ENCODE peak calls at places on chromosomes 4 and X, in seven cellular contexts. S, L, J, K, X, G and E are unnamed samples.

GRCh38 chr4:48360285-48360965 is 19.1 kb downstream of the SLAIN2 start:
- DNase-seq in K (peak; percentile 56), S (peak; percentile 90), X (no peak), G (no peak), J (peak; percentile 87), L (no peak), E (peak; percentile 85)

GRCh38 chr4:13159041-13159620 is 325.0 kb downstream of the RAB28 start:
- DNase-seq in L (no peak), X (no peak), K (no peak), G (no peak), S (no peak), J (no peak), E (no peak)

GRCh38 chrX:103396186-103396585 is 19.8 kb downstream of the BEX3 start:
- DNase-seq in L (no peak), S (no peak), G (no peak), K (peak; percentile 17), X (no peak), J (peak; percentile 52), E (peak; percentile 36)

GRCh38 chr4:3062466-3062865 is 11.9 kb downstream of the HTT-AS start:
- DNase-seq in G (no peak), J (peak; percentile 90), K (peak; percentile 54), X (no peak), S (no peak), L (no peak), E (peak; percentile 85)

GRCh38 chr4:38641796-38642195 is 22.2 kb upstream of the KLF3 start:
- DNase-seq in J (no peak), K (no peak), S (peak; percentile 65), X (no peak), L (no peak), G (no peak), E (no peak)

GRCh38 chrX:154362085-154362742 is 12.2 kb downstream of the FLNA start:
- DNase-seq in L (no peak), J (no peak), G (no peak), X (no peak), S (no peak), K (no peak), E (no peak)

GRCh38 chr4:177163532-177163931 is 146.1 kb upstream of the NEIL3 start:
- DNase-seq in L (no peak), X (no peak), K (no peak), J (no peak), G (no peak), S (no peak), E (no peak)

GRCh38 chr4:53361451-53361850 is 4.4 kb downstream of the SCFD2 start:
- DNase-seq in J (peak; percentile 41), L (no peak), K (no peak), S (no peak), G (no peak), X (no peak), E (peak; percentile 40)

GRCh38 chr4:101792056-101792575 is 1.6 kb downstream of the BANK1 start:
- DNase-seq in L (no peak), X (no peak), J (peak; percentile 3), K (no peak), S (no peak), G (no peak), E (no peak)

GRCh38 chr4:140343303-140343702 is 30.1 kb upstream of the SCOC start:
- DNase-seq in S (peak; percentile 61), J (peak; percentile 25), K (no peak), X (peak; percentile 18), G (peak; percentile 93), L (no peak), E (no peak)

GRCh38 chrX:15820106-15821073 is 30.1 kb downstream of the ZRSR2 start:
- DNase-seq in G (no peak), X (no peak), J (no peak), K (no peak), S (no peak), L (no peak), E (no peak)

GRCh38 chrX:12929701-12930100 is 23.3 kb downstream of the TLR8 start:
- DNase-seq in L (no peak), S (peak; percentile 65), X (no peak), K (no peak), J (no peak), G (no peak), E (no peak)

GRCh38 chr4:80912350-80912749 is 118.2 kb upstream of the BMP3 start:
- DNase-seq in L (no peak), K (no peak), G (no peak), S (no peak), X (no peak), J (no peak), E (no peak)

GRCh38 chr4:80192937-80193336 is 4.4 kb upstream of the PRDM8 start:
- DNase-seq in L (no peak), G (no peak), K (peak; percentile 60), S (peak; percentile 40), J (no peak), X (no peak), E (no peak)

GRCh38 chrX:123859409-123859827 is 435 bp upstream of the XIAP start:
- DNase-seq in K (no peak), X (no peak), G (no peak), S (peak; percentile 56), L (no peak), J (no peak), E (no peak)

GRCh38 chr4:138977525-138977924 is 38.1 kb upstream of the NOCT start:
- DNase-seq in J (no peak), S (no peak), K (no peak), L (peak; percentile 38), X (no peak), G (no peak), E (no peak)

GRCh38 chrX:42776195-42776594 is 1.8 kb downstream of the PPP1R2C start:
- DNase-seq in K (no peak), X (no peak), L (no peak), S (no peak), J (peak; percentile 58), G (no peak), E (peak; percentile 8)

GRCh38 chr4:100430441-100430840 is 87.4 kb downstream of the EMCN start:
- DNase-seq in S (no peak), J (no peak), K (no peak), L (no peak), G (no peak), X (no peak), E (no peak)

GRCh38 chr4:147981305-147981704 is 249.4 kb downstream of the ARHGAP10 start:
- DNase-seq in G (no peak), J (peak; percentile 44), L (no peak), S (peak; percentile 10), X (no peak), K (peak; percentile 53), E (no peak)

GRCh38 chr4:19382993-19383392 is 868.7 kb upstream of the SLIT2 start:
- DNase-seq in S (peak; percentile 49), K (no peak), G (no peak), J (peak; percentile 74), X (no peak), L (no peak), E (no peak)

GRCh38 chrX:51395807-51396728 is 63.4 kb downstream of the NUDT10 start:
- DNase-seq in L (peak; percentile 47), G (peak; percentile 40), J (peak; percentile 4), S (no peak), K (no peak), X (no peak), E (no peak)

GRCh38 chr4:186657766-186658165 is 65.9 kb downstream of the FAT1 start:
- DNase-seq in J (peak; percentile 16), X (no peak), K (no peak), L (no peak), S (peak; percentile 49), G (no peak), E (peak; percentile 47)

GRCh38 chr4:153393397-153393796 is 48.9 kb downstream of the MND1 start:
- DNase-seq in K (no peak), J (peak; percentile 68), G (peak; percentile 13), S (peak; percentile 65), X (no peak), L (no peak), E (peak; percentile 64)

DNA sequence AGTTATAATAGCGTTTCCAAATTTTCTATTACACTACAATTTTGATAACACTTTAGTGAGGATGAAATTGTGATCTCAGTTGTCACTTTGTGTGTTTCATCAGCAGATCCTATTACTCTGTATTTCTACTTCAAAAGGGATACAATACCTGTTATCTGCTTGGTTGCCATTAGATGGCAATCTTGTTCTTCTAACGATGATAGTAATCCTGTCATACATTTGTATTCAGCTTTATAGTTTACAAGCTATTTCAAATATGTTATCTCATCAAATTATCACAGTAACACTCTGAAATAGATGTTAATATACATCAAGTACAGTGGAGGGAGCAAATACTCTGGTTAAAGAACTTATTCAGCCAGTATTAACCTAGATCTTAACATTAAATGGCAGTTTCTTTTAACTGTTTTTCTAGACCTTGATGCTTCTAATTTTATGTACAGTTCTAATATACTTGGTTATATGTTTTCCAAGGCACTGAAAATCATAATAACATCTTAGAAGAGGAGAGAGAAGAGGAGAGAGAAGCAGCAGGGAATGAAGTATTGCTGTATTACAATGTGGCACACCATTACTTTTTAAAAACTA is 292.0 kb downstream of the CCSER1 start:
- DNase-seq in L (no peak), X (no peak), K (no peak), G (no peak), S (peak; percentile 64), J (peak; percentile 65), E (no peak)
- TF ChIP-seq CTCF in L (peak; percentile 85), X (peak; percentile 69), K (peak; percentile 36), G (no peak), S (peak; percentile 45), J (peak; percentile 62), E (peak; percentile 23)

GRCh38 chr4:33722800-33723511 is 2521.4 kb downstream of the ARAP2 start:
- DNase-seq in L (no peak), K (no peak), G (no peak), X (no peak), S (no peak), J (peak; percentile 54), E (no peak)
- TF ChIP-seq CTCF in L (no peak), K (peak; percentile 14), G (no peak), X (no peak), S (no peak), J (peak; percentile 16), E (no peak)

GRCh38 chrX:10797493-10797892 is 177.1 kb upstream of the MID1 start:
- DNase-seq in X (no peak), K (peak; percentile 2), G (no peak), S (peak; percentile 86), L (no peak), J (peak; percentile 42), E (peak; percentile 1)
- TF ChIP-seq CTCF in X (no peak), K (no peak), G (no peak), S (no peak), L (no peak), J (no peak), E (no peak)

DNA sequence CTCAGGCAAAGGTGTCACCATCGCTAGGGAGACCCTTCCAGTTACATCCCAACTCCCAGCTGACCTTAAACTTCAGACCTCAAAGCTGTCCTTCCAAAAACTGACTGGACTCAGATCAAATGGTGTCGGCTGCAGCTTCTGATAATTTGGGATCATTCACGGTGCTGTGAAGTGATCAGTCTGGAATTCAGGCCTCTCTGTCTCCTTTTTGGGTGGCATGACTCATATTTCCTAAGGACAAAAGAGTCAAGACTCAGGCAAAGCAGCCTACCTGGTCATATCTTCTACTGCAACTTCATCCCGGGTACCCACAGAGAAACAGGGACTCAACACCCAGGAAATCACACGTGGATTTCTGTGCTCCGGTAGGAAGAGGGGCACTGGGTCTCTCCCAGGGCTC is 87.6 kb downstream of the SORCS2 start:
- DNase-seq in J (no peak), L (no peak), G (no peak), K (no peak), X (no peak), S (peak; percentile 51), E (no peak)
- TF ChIP-seq CTCF in J (no peak), L (no peak), G (no peak), K (no peak), X (no peak), S (no peak), E (no peak)